ENCODE peak calls at places on chromosomes 3 and 15, in four cellular contexts. H, P, R and Z are unnamed samples.

GRCh38 chr15:98795980-98796379 is 147.6 kb downstream of the IGF1R start:
- DNase-seq in H (no peak), P (no peak), R (no peak), Z (no peak)

GRCh38 chr15:62658498-62658897 is 384.0 kb upstream of the TPM1 start:
- DNase-seq in H (no peak), P (no peak), R (no peak), Z (no peak)

GRCh38 chr3:133117342-133117741 is 79.2 kb downstream of the TMEM108 start:
- DNase-seq in H (no peak), P (no peak), R (no peak), Z (no peak)

GRCh38 chr3:106120334-106120733 is 251.5 kb upstream of the CBLB start:
- DNase-seq in H (no peak), P (no peak), R (no peak), Z (no peak)

GRCh38 chr15:92661069-92661468 is 5.5 kb upstream of the FAM174B start:
- DNase-seq in H (no peak), P (no peak), R (no peak), Z (no peak)

GRCh38 chr3:57999423-58000115 is 8.7 kb upstream of the FLNB start:
- DNase-seq in H (no peak), P (no peak), R (peak; percentile 87), Z (no peak)

GRCh38 chr3:65402597-65402996 is 636.1 kb downstream of the MAGI1 start:
- DNase-seq in H (no peak), P (no peak), R (no peak), Z (no peak)

GRCh38 chr3:100975714-100976113 is 17.5 kb downstream of the ABI3BP start:
- DNase-seq in H (no peak), P (no peak), R (no peak), Z (no peak)

GRCh38 chr3:120909602-120909878 is 1.5 kb downstream of the STXBP5L start:
- DNase-seq in H (no peak), P (no peak), R (no peak), Z (peak; percentile 25)

GRCh38 chr3:89252865-89253264 is 145.4 kb downstream of the EPHA3 start:
- DNase-seq in H (no peak), P (no peak), R (no peak), Z (no peak)

GRCh38 chr15:76514292-76514691 is 177.7 kb downstream of the ISL2 start:
- DNase-seq in H (no peak), P (no peak), R (peak; percentile 71), Z (no peak)

GRCh38 chr3:187777331-187778046 is 32.2 kb upstream of the BCL6 start:
- DNase-seq in H (no peak), P (peak; percentile 46), R (no peak), Z (no peak)

GRCh38 chr15:60476713-60477112 is 2.2 kb downstream of the ICE2 start:
- DNase-seq in H (no peak), P (no peak), R (peak; percentile 71), Z (no peak)

GRCh38 chr3:126202281-126203079 is 22.1 kb upstream of the ALDH1L1 start:
- DNase-seq in H (no peak), P (no peak), R (no peak), Z (no peak)

GRCh38 chr15:71154607-71155200 is 39.4 kb downstream of the THSD4 start:
- DNase-seq in H (no peak), P (no peak), R (no peak), Z (no peak)

GRCh38 chr3:121649645-121650044 is 11.1 kb downstream of the HCLS1 start:
- DNase-seq in H (no peak), P (no peak), R (no peak), Z (no peak)

GRCh38 chr3:72665701-72666443 is 182.4 kb downstream of the SHQ1 start:
- DNase-seq in H (no peak), P (no peak), R (no peak), Z (peak; percentile 82)

GRCh38 chr15:100593431-100593830 is 8.6 kb downstream of the LINS1 start:
- DNase-seq in H (no peak), P (no peak), R (no peak), Z (no peak)

GRCh38 chr3:63193647-63194046 is 84.5 kb upstream of the SYNPR start:
- DNase-seq in H (peak; percentile 3), P (no peak), R (peak; percentile 6), Z (peak; percentile 37)

GRCh38 chr15:36942248-36942827 is 158.0 kb downstream of the MEIS2 start:
- DNase-seq in H (no peak), P (no peak), R (no peak), Z (no peak)

GRCh38 chr15:23797747-23798157 is 110.6 kb upstream of the NDN start:
- DNase-seq in H (no peak), P (no peak), R (no peak), Z (no peak)

GRCh38 chr15:98845138-98845884 is 162.3 kb downstream of the PGPEP1L start:
- DNase-seq in H (no peak), P (no peak), R (no peak), Z (no peak)

GRCh38 chr15:39261397-39261796 is 319.5 kb upstream of the THBS1 start:
- DNase-seq in H (no peak), P (no peak), R (no peak), Z (no peak)

GRCh38 chr3:140629351-140630137 is 48.3 kb upstream of the TRIM42 start:
- DNase-seq in H (no peak), P (no peak), R (peak; percentile 17), Z (no peak)

GRCh38 chr3:179196098-179196497 is 47.9 kb downstream of the PIK3CA start:
- DNase-seq in H (no peak), P (peak; percentile 24), R (no peak), Z (no peak)

GRCh38 chr15:77057650-77058049 is 13.3 kb downstream of the TSPAN3 start:
- DNase-seq in H (no peak), P (no peak), R (no peak), Z (no peak)

GRCh38 chr3:153553605-153553945 is 391.5 kb downstream of the RAP2B start:
- DNase-seq in H (no peak), P (no peak), R (peak; percentile 2), Z (no peak)

GRCh38 chr3:136036306-136036705 is 70.8 kb downstream of the PPP2R3A start:
- DNase-seq in H (no peak), P (no peak), R (no peak), Z (no peak)

GRCh38 chr3:16828815-16829214 is 55.9 kb upstream of the PLCL2 start:
- DNase-seq in H (peak; percentile 55), P (no peak), R (no peak), Z (no peak)

GRCh38 chr15:64209680-64210334 is 47.0 kb upstream of the PPIB start:
- DNase-seq in H (peak; percentile 33), P (peak; percentile 9), R (peak; percentile 32), Z (peak; percentile 41)

GRCh38 chr15:73983211-73983727 is 8.8 kb downstream of the STOML1 start:
- DNase-seq in H (peak; percentile 24), P (no peak), R (no peak), Z (peak; percentile 49)

GRCh38 chr3:132595036-132595435 is 2.0 kb upstream of the ACKR4 start:
- DNase-seq in H (no peak), P (no peak), R (no peak), Z (no peak)

GRCh38 chr3:28799084-28799483 is 450.5 kb upstream of the AZI2 start:
- DNase-seq in H (peak; percentile 4), P (no peak), R (no peak), Z (no peak)
- TF ChIP-seq SIN3A in H (no peak), P (no peak), R (no peak), Z (no peak)

GRCh38 chr3:162354343-162354742 is 857.7 kb downstream of the OTOL1 start:
- DNase-seq in H (no peak), P (no peak), R (no peak), Z (no peak)

GRCh38 chr3:162348912-162349311 is 852.3 kb downstream of the OTOL1 start:
- DNase-seq in H (no peak), P (no peak), R (no peak), Z (peak; percentile 40)

GRCh38 chr3:162353414-162353813 is 856.8 kb downstream of the OTOL1 start:
- DNase-seq in H (no peak), P (no peak), R (no peak), Z (no peak)
- TF ChIP-seq ZBTB33 in H (no peak), P (no peak), R (no peak), Z (no peak)

DNA sequence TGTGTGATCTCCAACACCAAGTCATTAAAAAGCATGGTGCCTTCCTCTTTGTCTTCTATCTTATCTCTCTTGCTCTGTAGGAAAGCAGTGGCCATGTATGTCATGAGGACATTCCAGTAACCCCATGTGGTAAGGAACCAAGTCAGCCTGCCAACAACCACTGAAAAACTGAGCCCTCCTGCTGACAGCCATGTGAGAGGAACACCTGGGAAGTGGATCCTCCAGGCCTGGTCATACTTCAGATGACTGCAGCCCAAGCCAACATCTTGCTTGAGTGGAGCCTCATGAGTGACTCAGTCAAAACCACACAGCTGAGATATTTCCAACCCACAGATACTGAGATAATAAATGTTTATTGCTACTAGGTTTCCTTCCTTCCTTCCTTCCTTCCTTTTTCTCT is 597.3 kb downstream of the ZIC1 start:
- DNase-seq in H (no peak), P (no peak), R (no peak), Z (no peak)
- TF ChIP-seq SIN3A in H (no peak), P (no peak), R (no peak), Z (no peak)

DNA sequence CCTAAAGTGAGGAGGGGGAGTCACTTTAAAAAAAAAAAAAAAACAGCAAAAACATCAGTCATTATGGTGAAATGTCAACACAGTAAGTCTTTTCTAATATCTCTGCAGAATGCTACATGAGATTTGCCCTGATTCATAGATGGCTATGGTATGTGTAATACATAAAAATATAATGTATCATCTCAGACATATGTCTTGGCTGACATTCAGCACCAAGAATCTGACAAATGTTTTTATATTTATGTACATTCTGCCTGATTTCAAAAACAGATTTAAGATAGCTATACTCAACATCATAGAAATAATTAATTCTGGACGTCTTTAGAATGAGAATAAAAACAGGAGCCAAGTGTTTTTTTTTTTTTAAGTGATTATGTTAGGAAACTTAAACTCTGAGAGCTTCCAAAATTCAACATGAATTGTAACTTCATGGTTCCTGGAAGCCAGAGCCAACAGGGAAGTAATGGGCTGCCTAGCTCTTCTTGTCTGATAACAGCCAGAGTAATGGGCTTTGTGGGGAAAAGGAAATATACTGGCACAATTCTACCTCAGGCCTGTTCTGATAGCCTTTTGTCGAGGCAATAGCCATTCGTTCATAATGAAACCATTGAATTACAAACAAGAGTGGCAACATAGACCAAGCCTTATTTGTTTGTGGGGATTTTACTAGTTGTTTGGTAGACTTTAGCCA is 184.4 kb downstream of the VGLL4 start:
- DNase-seq in H (no peak), P (no peak), R (no peak), Z (no peak)
- TF ChIP-seq ZBTB33 in H (no peak), P (no peak), R (no peak), Z (no peak)

DNA sequence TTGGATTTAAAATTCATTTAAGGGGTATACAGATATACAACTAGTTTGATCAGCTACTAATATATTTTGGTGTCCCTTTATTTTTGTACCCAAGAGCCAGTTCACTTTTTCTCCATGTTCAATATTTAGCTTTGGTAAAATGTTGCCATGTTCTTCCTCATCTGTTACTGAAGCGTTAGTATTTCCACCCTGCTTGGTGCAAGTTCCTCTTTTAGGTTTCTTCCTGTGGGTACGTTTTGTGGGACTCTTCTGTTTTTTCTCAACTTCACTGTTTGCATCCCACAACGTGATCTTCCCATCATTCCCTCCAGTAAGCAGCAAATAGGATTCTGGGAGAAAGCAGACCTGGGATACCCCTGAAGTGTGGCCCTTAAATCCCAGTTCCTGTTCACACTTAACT is 14.1 kb downstream of the WDR53 start:
- DNase-seq in H (no peak), P (no peak), R (no peak), Z (no peak)
- TF ChIP-seq SIN3A in H (no peak), P (no peak), R (no peak), Z (no peak)

GRCh38 chr3:94904275-94904674 is 841.4 kb downstream of the NSUN3 start:
- DNase-seq in H (no peak), P (no peak), R (no peak), Z (no peak)

GRCh38 chr3:94909726-94910125 is 846.9 kb downstream of the NSUN3 start:
- DNase-seq in H (no peak), P (no peak), R (no peak), Z (no peak)
- TF ChIP-seq ZBTB33 in H (no peak), P (no peak), R (no peak), Z (no peak)